ENCODE peak calls at places on chromosomes 7 and 10, in eight cellular contexts. H, Q, U, M, J, K, B and F are unnamed samples.

GRCh38 chr10:59626523-59626869 is 83.2 kb downstream of the SLC16A9 start:
- DNase-seq in M (no peak), Q (no peak), J (no peak), H (no peak), B (no peak), K (no peak), U (no peak), F (no peak)

GRCh38 chr10:100085596-100085995 is 3.9 kb upstream of the CPN1 start:
- DNase-seq in H (peak; percentile 86), Q (no peak), J (no peak), U (no peak), B (no peak), K (no peak), M (no peak), F (no peak)

GRCh38 chr7:155676052-155676451 is 31.6 kb downstream of the RBM33 start:
- DNase-seq in H (no peak), K (no peak), J (no peak), B (no peak), U (no peak), M (no peak), Q (no peak), F (no peak)

GRCh38 chr7:138029941-138030340 is 28.1 kb upstream of the CREB3L2 start:
- DNase-seq in Q (no peak), M (no peak), J (no peak), K (no peak), U (no peak), B (no peak), H (no peak), F (no peak)

GRCh38 chr10:73110345-73110849 is at the start of gene NUDT13:
- DNase-seq in M (no peak), H (peak; percentile 83), K (peak; percentile 58), B (peak; percentile 42), J (peak; percentile 83), U (peak; percentile 70), Q (peak; percentile 78), F (peak; percentile 92)

GRCh38 chr7:28378574-28379149 is 33.7 kb upstream of the CREB5 start:
- DNase-seq in B (no peak), K (no peak), Q (no peak), M (no peak), H (no peak), J (no peak), U (no peak), F (peak; percentile 29)

GRCh38 chr7:303884-304573 is 14.1 kb downstream of the FOXL3 start:
- DNase-seq in J (no peak), H (no peak), Q (no peak), K (no peak), M (peak; percentile 56), B (no peak), U (peak; percentile 41), F (no peak)

GRCh38 chr10:75788394-75789205 is 357.2 kb downstream of the LRMDA start:
- DNase-seq in Q (peak; percentile 55), H (peak; percentile 94), K (no peak), J (peak; percentile 50), M (no peak), B (no peak), U (no peak), F (peak; percentile 91)

GRCh38 chr7:149827089-149827981 is 10.8 kb upstream of the ZNF862 start:
- DNase-seq in K (no peak), B (no peak), Q (no peak), U (peak; percentile 60), J (no peak), H (no peak), M (peak; percentile 67), F (no peak)

DNA sequence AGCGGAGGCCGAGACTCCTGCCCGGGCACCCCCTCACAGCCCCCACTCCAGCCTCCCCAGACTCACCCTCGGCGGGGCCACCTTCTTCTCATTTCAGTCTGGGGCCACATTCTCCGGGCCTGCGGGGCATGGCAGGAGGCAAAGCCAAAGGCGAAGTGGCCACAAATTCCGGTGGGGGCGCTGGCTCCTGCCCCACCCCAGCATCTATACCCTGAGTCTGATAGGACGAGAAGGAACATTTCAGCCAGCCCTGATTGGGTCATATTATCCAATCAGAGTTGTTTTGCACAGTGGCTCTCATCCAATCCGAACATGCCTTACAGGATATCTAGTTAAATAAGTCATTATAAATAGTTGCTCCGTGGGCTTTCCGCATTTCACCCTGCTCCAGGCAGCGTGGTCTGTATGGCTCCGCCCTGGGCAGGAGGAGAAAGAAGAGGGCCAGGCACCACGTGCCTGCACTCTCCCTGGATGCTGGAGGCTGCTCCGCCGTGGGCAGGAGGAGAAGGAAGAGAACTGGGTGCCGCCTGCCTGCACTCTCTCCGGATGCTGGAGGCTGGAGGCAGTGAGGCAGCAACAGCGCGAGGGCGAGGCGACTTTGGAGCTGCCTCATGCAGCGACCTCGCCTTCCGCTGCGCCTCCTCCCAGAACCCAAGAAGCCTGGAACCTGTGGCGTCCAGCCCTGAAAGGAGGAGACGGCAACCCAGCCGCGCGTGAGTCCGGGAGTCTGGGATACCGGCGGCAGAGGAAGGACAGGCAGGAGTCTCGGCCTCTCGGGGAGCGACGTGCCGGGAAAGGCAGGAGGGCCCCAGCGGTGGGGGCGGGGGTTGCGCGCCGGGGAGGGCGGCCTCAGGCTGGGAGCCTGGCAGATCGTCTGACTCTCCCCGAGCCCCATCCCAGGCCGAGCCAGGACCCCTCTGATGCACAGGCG is 162.9 kb downstream of the ZNF33B start:
- DNase-seq in B (peak; percentile 85), Q (no peak), K (no peak), U (no peak), H (peak; percentile 6), J (peak; percentile 29), M (peak; percentile 77), F (no peak)
- TF ChIP-seq POLR2AphosphoS5 in B (peak; percentile 87), Q (no peak), K (no peak), U (no peak), H (no peak), J (no peak), M (peak; percentile 70), F (no peak)

DNA sequence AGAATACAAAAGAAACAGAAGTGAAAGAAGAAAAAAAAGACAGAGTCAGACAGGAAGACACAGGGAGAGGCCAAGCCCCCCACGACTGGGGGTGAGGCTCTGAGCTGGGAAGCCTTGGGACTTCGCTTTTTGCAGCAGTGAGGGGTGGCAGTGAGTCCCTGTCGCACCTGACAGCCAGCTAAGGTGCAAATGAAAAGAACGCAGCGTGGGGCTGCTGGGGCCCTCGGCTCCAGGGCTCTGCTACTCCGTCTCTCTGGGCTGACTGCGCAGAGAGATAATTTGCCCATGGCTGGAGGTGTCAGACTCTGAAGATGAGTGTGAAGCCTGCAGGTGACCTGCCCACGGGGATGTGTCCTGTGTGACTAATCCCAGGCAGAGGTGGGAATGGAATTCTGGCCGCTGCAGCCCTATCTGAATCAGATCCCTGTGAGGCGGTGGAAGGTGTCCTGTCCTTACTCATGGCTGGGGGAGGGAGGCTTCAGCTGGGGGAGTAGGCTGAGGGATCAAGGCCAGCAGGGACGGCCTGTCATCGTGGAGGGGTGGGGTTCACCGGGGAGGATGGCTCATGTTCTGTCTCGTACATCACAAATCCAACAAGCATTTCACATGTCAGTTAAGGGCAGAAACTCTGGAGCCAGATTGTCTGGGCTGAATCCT is 96.4 kb downstream of the SLIT1 start:
- DNase-seq in K (no peak), H (no peak), M (no peak), B (no peak), Q (no peak), U (no peak), J (no peak), F (no peak)
- H3K4me1 ChIP-seq in K (no peaks in the 10 kb centered on the region), H (no peaks in the 10 kb centered on the region), M (no peaks in the 10 kb centered on the region), B (no peaks in the 10 kb centered on the region), Q (no peaks in the 10 kb centered on the region), U (no peaks in the 10 kb centered on the region), J (no peaks in the 10 kb centered on the region), F (no peaks in the 10 kb centered on the region)

GRCh38 chr7:134667899-134668298 is 21.2 kb downstream of the BPGM start:
- DNase-seq in Q (no peak), U (no peak), M (no peak), K (no peak), J (no peak), B (no peak), H (no peak), F (no peak)

GRCh38 chr7:134669388-134669787 is 22.7 kb downstream of the BPGM start:
- DNase-seq in Q (no peak), J (no peak), H (no peak), B (no peak), U (no peak), M (no peak), K (no peak), F (no peak)

GRCh38 chr7:134674424-134674823 is 27.8 kb downstream of the BPGM start:
- DNase-seq in U (no peak), M (no peak), Q (no peak), J (no peak), B (no peak), K (no peak), H (no peak), F (no peak)

GRCh38 chr7:134671670-134672069 is 25.0 kb downstream of the BPGM start:
- DNase-seq in J (no peak), B (no peak), M (no peak), H (no peak), U (no peak), K (no peak), Q (no peak), F (no peak)

GRCh38 chr7:134669845-134670373 is 23.3 kb downstream of the BPGM start:
- DNase-seq in M (no peak), H (no peak), Q (peak; percentile 42), K (no peak), U (no peak), B (peak; percentile 27), J (peak; percentile 99), F (no peak)
- TF ChIP-seq POLR2AphosphoS5 in M (no peak), H (no peak), Q (peak; percentile 31), K (no peak), U (no peak), B (no peak), J (peak; percentile 91), F (no peak)

GRCh38 chr7:47540053-47540386 is 41.9 kb downstream of the TNS3 start:
- DNase-seq in M (no peak), U (no peak), B (no peak), J (no peak), Q (no peak), H (no peak), K (no peak), F (no peak)

GRCh38 chr7:47537716-47538640 is 43.9 kb downstream of the TNS3 start:
- DNase-seq in K (no peak), J (no peak), Q (no peak), M (peak; percentile 61), B (no peak), H (no peak), U (no peak), F (no peak)

GRCh38 chr7:47538846-47539311 is 43.0 kb downstream of the TNS3 start:
- DNase-seq in U (no peak), M (peak; percentile 28), B (no peak), H (peak; percentile 87), Q (no peak), K (no peak), J (no peak), F (no peak)

GRCh38 chr7:47540387-47541093 is 41.4 kb downstream of the TNS3 start:
- DNase-seq in M (peak; percentile 57), H (peak; percentile 66), U (no peak), K (no peak), B (no peak), J (no peak), Q (no peak), F (no peak)

DNA sequence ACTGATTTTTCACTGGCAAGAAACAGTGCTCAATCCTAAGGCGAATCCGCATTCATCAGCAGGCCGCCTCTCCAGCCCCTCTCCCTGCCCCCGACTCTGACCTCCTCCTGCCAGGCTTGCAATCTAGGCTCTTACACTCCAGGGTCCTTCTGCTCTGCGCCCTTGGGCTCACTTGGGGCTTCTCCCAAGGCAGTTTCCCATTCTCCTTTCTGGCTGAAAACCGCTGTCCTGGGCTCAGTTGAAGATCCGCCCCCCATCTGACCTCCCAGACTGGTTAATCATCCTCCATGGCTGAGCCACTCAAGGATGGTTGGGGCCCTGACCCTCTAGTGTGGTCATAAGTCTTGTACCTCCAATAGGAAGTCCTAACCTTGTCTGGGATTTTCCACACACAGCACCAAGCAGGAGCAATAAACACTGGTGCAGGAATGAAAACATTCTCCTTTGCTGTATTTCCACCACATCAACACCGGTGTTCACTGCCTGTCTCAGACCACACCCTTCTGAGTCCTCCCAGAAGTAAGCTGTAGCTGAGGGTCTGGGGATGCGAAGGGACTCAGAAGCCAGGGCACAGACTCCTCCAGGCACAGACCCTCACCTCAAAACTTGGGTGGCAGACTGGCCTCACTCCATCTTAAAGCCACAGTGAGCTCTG is 42.4 kb downstream of the TNS3 start:
- DNase-seq in J (no peak), K (no peak), M (peak; percentile 49), B (no peak), Q (no peak), H (peak; percentile 89), U (no peak), F (no peak)
- H3K4me1 ChIP-seq in J (no peaks in the 10 kb centered on the region), K (peaks cover 18% of the 10 kb centered on the region), M (peaks cover 96% of the 10 kb centered on the region), B (peaks cover 12% of the 10 kb centered on the region), Q (peaks cover 3% of the 10 kb centered on the region), H (peaks cover 100% of the 10 kb centered on the region), U (peaks cover 36% of the 10 kb centered on the region), F (peaks cover 49% of the 10 kb centered on the region)